ENCODE peak calls at places on chromosomes 2 and 18, in seven cellular contexts. M, X, A, H, F, I and W are unnamed samples.
A peak's percentile ranks its signal among the peaks of the same experiment; 100 is the strongest.

GRCh38 chr2:128442891-128443302 is 124.2 kb upstream of the HS6ST1 start:
- DNase-seq in F (no peak), I (no peak), X (no peak), M (no peak), A (no peak), H (peak; percentile 58), W (no peak)

GRCh38 chr2:233820766-233821105 is 33.6 kb downstream of the HJURP start:
- DNase-seq in X (no peak), I (no peak), F (no peak), M (no peak), A (no peak), H (no peak), W (no peak)

GRCh38 chr2:230666885-230667712 is 45.5 kb upstream of the CAB39 start:
- DNase-seq in X (no peak), I (no peak), A (peak; percentile 56), H (no peak), M (peak; percentile 63), F (peak; percentile 71), W (no peak)

GRCh38 chr2:44952143-44952805 is 10.8 kb downstream of the SIX3 start:
- DNase-seq in H (peak; percentile 92), X (peak; percentile 69), A (no peak), F (peak; percentile 58), M (peak; percentile 41), I (peak; percentile 72), W (peak; percentile 31)

GRCh38 chr2:74001121-74001520 is 16.4 kb downstream of the TET3 start:
- DNase-seq in H (no peak), M (peak; percentile 52), A (no peak), I (no peak), X (no peak), F (no peak), W (no peak)

GRCh38 chr2:128289439-128289838 is 29.2 kb downstream of the HS6ST1 start:
- DNase-seq in F (no peak), M (no peak), X (no peak), I (peak; percentile 17), H (peak; percentile 59), A (no peak), W (no peak)

GRCh38 chr2:46569766-46570165 is 90.4 kb downstream of the TMEM247 start:
- DNase-seq in M (no peak), I (no peak), A (no peak), X (no peak), H (no peak), F (no peak), W (no peak)

GRCh38 chr2:12506846-12507245 is 209.9 kb upstream of the TRIB2 start:
- DNase-seq in M (no peak), A (no peak), H (no peak), I (no peak), F (peak; percentile 8), X (no peak), W (no peak)

GRCh38 chr2:120919771-120920437 is 184.2 kb downstream of the GLI2 start:
- DNase-seq in F (peak; percentile 87), X (no peak), H (no peak), I (no peak), M (no peak), A (peak; percentile 80), W (no peak)

GRCh38 chr2:20524412-20525040 is 77.7 kb downstream of the RHOB start:
- DNase-seq in A (no peak), F (no peak), M (no peak), I (no peak), H (no peak), X (no peak), W (no peak)

GRCh38 chr2:26590960-26591618 is 50.1 kb downstream of the CIB4 start:
- DNase-seq in X (no peak), I (no peak), F (no peak), M (no peak), H (no peak), A (no peak), W (no peak)

GRCh38 chr2:159262226-159262625 is 24.3 kb downstream of the WDSUB1 start:
- DNase-seq in H (no peak), X (no peak), I (no peak), F (no peak), A (no peak), M (no peak), W (no peak)

GRCh38 chr18:5839102-5839501 is 56.2 kb downstream of the TMEM200C start:
- DNase-seq in H (no peak), X (no peak), M (no peak), F (no peak), A (no peak), I (no peak), W (no peak)

DNA sequence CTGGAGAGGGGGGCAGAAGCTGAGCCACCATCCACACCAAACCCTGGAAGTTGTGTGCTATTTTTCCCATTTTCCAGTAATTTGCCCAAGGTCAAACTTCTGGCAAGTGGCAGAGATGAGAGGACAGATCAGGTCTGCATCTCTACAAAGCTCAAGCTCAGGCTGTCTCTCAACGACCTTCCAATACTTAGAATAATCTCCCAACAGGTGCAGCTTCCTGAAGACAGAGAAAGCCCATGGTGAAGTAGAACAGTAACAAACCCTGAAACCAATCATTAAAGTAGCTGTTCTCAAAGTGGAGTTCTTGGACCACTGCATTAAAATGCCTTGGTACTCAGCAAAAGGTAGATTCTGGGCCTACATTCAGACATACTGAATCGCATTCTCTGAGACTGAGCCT is 37.6 kb downstream of the TMEM131 start:
- DNase-seq in H (no peak), I (no peak), M (no peak), F (no peak), X (peak; percentile 53), A (no peak), W (no peak)
- H3K79me2 ChIP-seq in H (peaks cover 88% of the 10 kb centered on the region), I (peaks cover 24% of the 10 kb centered on the region), M (peaks cover 95% of the 10 kb centered on the region), F (peaks cover 47% of the 10 kb centered on the region), X (peaks cover 93% of the 10 kb centered on the region), A (peaks cover 87% of the 10 kb centered on the region), W (peaks cover 98% of the 10 kb centered on the region)

GRCh38 chr18:63234432-63234831 is 85.1 kb downstream of the BCL2 start:
- DNase-seq in I (no peak), A (no peak), F (no peak), H (no peak), M (no peak), X (no peak), W (no peak)

GRCh38 chr18:63234839-63235238 is 84.7 kb downstream of the BCL2 start:
- DNase-seq in H (no peak), M (no peak), X (peak; percentile 41), F (no peak), I (peak; percentile 24), A (no peak), W (no peak)

GRCh38 chr18:63233334-63233733 is 86.2 kb downstream of the BCL2 start:
- DNase-seq in M (no peak), X (no peak), H (no peak), A (no peak), F (no peak), I (no peak), W (no peak)

GRCh38 chr18:63236417-63236816 is 83.2 kb downstream of the BCL2 start:
- DNase-seq in A (no peak), I (no peak), F (no peak), X (no peak), M (no peak), H (no peak), W (no peak)

DNA sequence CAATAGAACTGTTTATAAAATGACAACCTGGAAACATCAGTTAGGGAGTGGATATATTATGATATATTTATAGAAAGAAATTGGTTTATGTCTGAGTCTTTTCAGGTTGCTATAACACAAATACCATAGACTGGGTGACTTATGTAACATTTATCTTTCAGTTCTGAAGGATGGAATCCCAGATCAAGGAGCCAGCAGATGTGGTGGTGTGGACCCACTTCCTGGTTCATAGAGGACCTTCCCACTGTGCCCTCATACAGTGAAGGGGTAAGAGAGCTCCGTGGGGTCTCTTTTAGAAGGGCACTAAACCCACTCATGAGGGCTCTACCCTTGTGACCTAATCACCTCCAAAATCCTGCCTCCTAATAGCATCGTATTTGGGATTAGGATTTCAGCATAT is 86.7 kb downstream of the BCL2 start:
- DNase-seq in A (no peak), F (no peak), M (no peak), X (no peak), H (no peak), I (no peak), W (no peak)
- H3K79me2 ChIP-seq in A (no peaks in the 10 kb centered on the region), F (no peaks in the 10 kb centered on the region), M (no peaks in the 10 kb centered on the region), X (peaks cover 75% of the 10 kb centered on the region), H (no peaks in the 10 kb centered on the region), I (no peaks in the 10 kb centered on the region), W (no peaks in the 10 kb centered on the region)

GRCh38 chr18:2681993-2682603 is 26.6 kb downstream of the SMCHD1 start:
- DNase-seq in X (no peak), M (no peak), H (no peak), I (no peak), A (no peak), F (no peak), W (no peak)

GRCh38 chr18:2687390-2688001 is 32.0 kb downstream of the SMCHD1 start:
- DNase-seq in F (no peak), M (no peak), H (no peak), A (no peak), I (no peak), X (peak; percentile 41), W (no peak)

GRCh38 chr18:2683055-2683454 is 27.5 kb downstream of the SMCHD1 start:
- DNase-seq in I (no peak), M (no peak), F (no peak), A (no peak), H (no peak), X (no peak), W (no peak)

DNA sequence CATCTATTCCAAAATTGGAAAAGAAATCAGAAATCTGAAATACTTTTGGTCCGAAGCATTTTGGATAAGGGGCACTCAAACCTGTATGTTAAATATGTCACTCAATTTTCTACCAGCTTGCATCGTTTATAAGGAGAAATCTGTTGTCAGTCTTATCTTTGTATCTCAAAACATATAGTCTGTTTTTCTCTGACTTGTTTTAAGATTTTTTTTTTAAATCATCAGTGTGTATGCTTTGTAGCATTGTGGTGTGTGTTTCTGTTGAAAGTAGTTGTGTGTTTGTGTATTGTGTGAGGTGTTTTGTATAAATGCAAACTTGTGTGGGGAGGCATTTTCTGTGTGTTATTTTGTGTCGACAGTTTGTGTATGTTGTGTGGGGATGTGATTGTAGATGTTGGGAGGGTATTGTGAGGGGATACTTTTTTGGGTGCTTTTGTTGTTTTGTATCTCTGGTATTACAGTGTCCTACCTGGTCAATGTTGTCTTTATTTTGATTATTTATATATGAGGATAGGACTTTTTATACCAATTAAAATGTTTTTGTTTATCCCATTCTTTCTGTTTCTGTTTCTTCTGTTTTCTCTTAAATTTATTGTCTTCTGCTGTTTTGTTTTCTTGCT is 30.9 kb downstream of the SMCHD1 start:
- DNase-seq in H (no peak), A (no peak), F (no peak), I (no peak), X (no peak), M (no peak), W (no peak)
- H3K79me2 ChIP-seq in H (peaks cover 12% of the 10 kb centered on the region), A (peaks cover 63% of the 10 kb centered on the region), F (peaks cover 30% of the 10 kb centered on the region), I (peaks cover 47% of the 10 kb centered on the region), X (peaks cover 98% of the 10 kb centered on the region), M (peaks cover 49% of the 10 kb centered on the region), W (peaks cover 94% of the 10 kb centered on the region)

GRCh38 chr2:115083711-115084110 is 641.3 kb downstream of the DPP10 start:
- DNase-seq in H (no peak), I (no peak), F (no peak), M (no peak), A (no peak), X (no peak), W (no peak)

GRCh38 chr2:115083216-115083615 is 640.8 kb downstream of the DPP10 start:
- DNase-seq in A (no peak), H (peak; percentile 30), F (no peak), X (no peak), M (no peak), I (no peak), W (no peak)

DNA sequence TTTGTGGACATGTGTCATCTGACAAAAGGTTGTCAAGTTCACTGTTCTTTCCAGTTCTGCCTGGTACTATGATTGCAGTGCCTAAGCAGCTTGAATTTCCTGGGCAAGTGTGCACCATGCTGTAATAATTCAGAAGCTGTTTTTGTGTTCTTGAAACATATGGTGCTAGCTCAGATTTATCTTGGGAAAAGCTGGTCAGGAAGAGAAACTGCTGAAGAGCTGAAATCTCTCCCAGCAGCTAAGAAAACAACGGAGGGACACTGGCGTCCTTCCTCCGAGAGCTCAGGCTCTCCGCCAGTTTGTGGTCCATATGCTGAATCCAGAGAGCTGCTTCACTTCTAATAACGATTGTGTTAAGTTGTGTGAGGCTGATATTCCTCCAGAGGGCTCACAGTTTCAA is 642.0 kb downstream of the DPP10 start:
- DNase-seq in A (no peak), X (no peak), H (no peak), I (no peak), M (no peak), F (no peak), W (no peak)
- H3K79me2 ChIP-seq in A (no peaks in the 10 kb centered on the region), X (no peaks in the 10 kb centered on the region), H (no peaks in the 10 kb centered on the region), I (no peaks in the 10 kb centered on the region), M (no peaks in the 10 kb centered on the region), F (no peaks in the 10 kb centered on the region), W (no peaks in the 10 kb centered on the region)